ENCODE peak calls at places on chromosomes 12 and 14, in five cellular contexts. N is cardiac fibroblast, Z is astrocyte, P is amygdala, J is renal cortical epithelial cell. X is an unnamed sample.

GRCh38 chr14:61577506-61577931 is 117.8 kb upstream of the HIF1A start:
- DNase-seq in J (peak), P (no peak), Z (no peak), N (no peak), X (no peak)

GRCh38 chr14:61140872-61141271 is 140.3 kb downstream of the TMEM30B start:
- DNase-seq in Z (peak), P (no peak), N (peak), J (peak), X (peak)

GRCh38 chr12:42482086-42482819 is 107.3 kb downstream of the PRICKLE1 start:
- DNase-seq in P (no peak), Z (peak), N (peak), J (peak), X (peak)

GRCh38 chr12:117968826-117969659 is at the start of gene KSR2:
- DNase-seq in J (peak), N (peak), P (peak), Z (peak), X (peak)

GRCh38 chr12:131009595-131010270 is 56.0 kb downstream of the ADGRD1 start:
- DNase-seq in N (no peak), Z (no peak), J (no peak), P (no peak), X (no peak)

GRCh38 chr12:111056618-111057521 is 136.5 kb upstream of the MYL2 start:
- DNase-seq in P (no peak), J (no peak), Z (no peak), N (no peak), X (peak)

GRCh38 chr14:95300697-95301526 is 18.8 kb downstream of the CLMN start:
- DNase-seq in P (peak), Z (no peak), J (no peak), N (no peak), X (no peak)

GRCh38 chr14:101927859-101928258 is 36.5 kb upstream of the DYNC1H1 start:
- DNase-seq in Z (peak), J (no peak), P (no peak), N (peak), X (peak)

GRCh38 chr12:70560671-70561070 is 76.6 kb downstream of the PTPRB start:
- DNase-seq in N (no peak), Z (no peak), J (no peak), P (no peak), X (no peak)

GRCh38 chr12:104171785-104172563 is 34.0 kb upstream of the NFYB start:
- DNase-seq in J (no peak), P (no peak), N (no peak), Z (no peak), X (no peak)

GRCh38 chr12:121889267-121889624 is 656 bp downstream of the PSMD9 start:
- DNase-seq in J (no peak), N (no peak), Z (no peak), P (no peak), X (no peak)

GRCh38 chr14:98182385-98183055 is 1089.5 kb downstream of the BCL11B start:
- DNase-seq in N (no peak), J (peak), P (no peak), Z (peak), X (peak)

GRCh38 chr12:176321-177181 is 37.4 kb downstream of the SLC6A12 start:
- DNase-seq in P (no peak), N (peak), Z (peak), J (peak), X (peak)

GRCh38 chr12:60201891-60202290 is 606.1 kb downstream of the SLC16A7 start:
- DNase-seq in Z (no peak), N (peak), J (peak), P (no peak), X (no peak)

GRCh38 chr12:57133916-57134315 is 5.6 kb downstream of the LRP1 start:
- DNase-seq in P (no peak), N (no peak), Z (no peak), J (no peak), X (no peak)

GRCh38 chr12:56872366-56872765 is 61.8 kb downstream of the SDR9C7 start:
- DNase-seq in J (no peak), N (no peak), Z (no peak), P (no peak), X (no peak)

GRCh38 chr14:100534528-100535286 is 52.5 kb downstream of the BEGAIN start:
- DNase-seq in Z (no peak), J (no peak), P (no peak), N (no peak), X (peak)

GRCh38 chr14:39395555-39396254 is 36.5 kb downstream of the FBXO33 start:
- DNase-seq in N (peak), P (no peak), Z (no peak), J (no peak), X (peak)

GRCh38 chr12:106132175-106133135 is 6.3 kb downstream of the NUAK1 start:
- DNase-seq in N (no peak), P (no peak), Z (no peak), J (no peak), X (no peak)

GRCh38 chr12:56160160-56160763 is 2.1 kb downstream of the MYL6 start:
- DNase-seq in J (no peak), P (no peak), N (peak), Z (no peak), X (peak)

GRCh38 chr12:51821423-51822260 is 26.9 kb downstream of the FIGNL2 start:
- DNase-seq in Z (no peak), J (no peak), P (no peak), N (no peak), X (no peak)